ENCODE peak calls at places on chromosomes 13 and 19, in seven cellular contexts. One of them, this sample, is unnamed.

GRCh38 chr13:50685491-50685890 is 158.0 kb downstream of the DLEU7 start:
- DNase-seq in sigmoid colon: peak
- DNase-seq in stomach: peak
- DNase-seq in IMR-90: no peak
- DNase-seq in endothelial cell of umbilical vein: peak
- DNase-seq in transverse colon: peak
- DNase-seq in tibial nerve: peak
- DNase-seq in this sample: no peak

GRCh38 chr13:109684836-109685602 is 101.4 kb downstream of the IRS2 start:
- DNase-seq in endothelial cell of umbilical vein: no peak
- DNase-seq in stomach: peak
- DNase-seq in IMR-90: no peak
- DNase-seq in tibial nerve: peak
- DNase-seq in sigmoid colon: no peak
- DNase-seq in transverse colon: peak
- DNase-seq in this sample: peak

GRCh38 chr13:102089177-102089576 is 312.7 kb downstream of the FGF14 start:
- DNase-seq in endothelial cell of umbilical vein: no peak
- DNase-seq in IMR-90: no peak
- DNase-seq in tibial nerve: no peak
- DNase-seq in transverse colon: no peak
- DNase-seq in sigmoid colon: no peak
- DNase-seq in stomach: no peak
- DNase-seq in this sample: no peak

GRCh38 chr19:5128932-5129389 is 160.0 kb downstream of the KDM4B start:
- DNase-seq in stomach: peak
- DNase-seq in endothelial cell of umbilical vein: peak
- DNase-seq in transverse colon: no peak
- DNase-seq in IMR-90: no peak
- DNase-seq in sigmoid colon: no peak
- DNase-seq in tibial nerve: peak
- DNase-seq in this sample: no peak

GRCh38 chr13:83452292-83452950 is 429.9 kb downstream of the SLITRK1 start:
- DNase-seq in sigmoid colon: no peak
- DNase-seq in IMR-90: no peak
- DNase-seq in stomach: no peak
- DNase-seq in tibial nerve: no peak
- DNase-seq in endothelial cell of umbilical vein: no peak
- DNase-seq in transverse colon: no peak
- DNase-seq in this sample: peak

GRCh38 chr13:66224644-66225043 is 1005.5 kb downstream of the PCDH9 start:
- DNase-seq in IMR-90: no peak
- DNase-seq in stomach: no peak
- DNase-seq in endothelial cell of umbilical vein: no peak
- DNase-seq in tibial nerve: no peak
- DNase-seq in transverse colon: no peak
- DNase-seq in sigmoid colon: no peak
- DNase-seq in this sample: no peak

GRCh38 chr13:109198585-109198984 is 569.2 kb downstream of the MYO16 start:
- DNase-seq in IMR-90: peak
- DNase-seq in sigmoid colon: no peak
- DNase-seq in stomach: no peak
- DNase-seq in tibial nerve: no peak
- DNase-seq in endothelial cell of umbilical vein: peak
- DNase-seq in transverse colon: no peak
- DNase-seq in this sample: no peak

GRCh38 chr19:10120538-10121198 is 969 bp upstream of the EIF3G start:
- DNase-seq in sigmoid colon: no peak
- DNase-seq in transverse colon: no peak
- DNase-seq in stomach: no peak
- DNase-seq in endothelial cell of umbilical vein: peak
- DNase-seq in IMR-90: peak
- DNase-seq in tibial nerve: no peak
- DNase-seq in this sample: no peak

GRCh38 chr13:69951412-69951811 is 156.2 kb upstream of the ATXN8OS start:
- DNase-seq in IMR-90: no peak
- DNase-seq in sigmoid colon: no peak
- DNase-seq in endothelial cell of umbilical vein: no peak
- DNase-seq in tibial nerve: no peak
- DNase-seq in transverse colon: no peak
- DNase-seq in stomach: no peak
- DNase-seq in this sample: no peak

GRCh38 chr13:87677334-87678234 is 6.4 kb downstream of the SLITRK5 start:
- DNase-seq in tibial nerve: no peak
- DNase-seq in transverse colon: peak
- DNase-seq in sigmoid colon: no peak
- DNase-seq in endothelial cell of umbilical vein: no peak
- DNase-seq in stomach: no peak
- DNase-seq in IMR-90: no peak
- DNase-seq in this sample: peak

GRCh38 chr19:27922970-27923369 is 1290.0 kb downstream of the UQCRFS1 start:
- DNase-seq in transverse colon: no peak
- DNase-seq in endothelial cell of umbilical vein: no peak
- DNase-seq in IMR-90: no peak
- DNase-seq in sigmoid colon: no peak
- DNase-seq in stomach: no peak
- DNase-seq in tibial nerve: no peak
- DNase-seq in this sample: no peak

GRCh38 chr13:107275312-107275711 is 707.4 kb upstream of the ARGLU1 start:
- DNase-seq in sigmoid colon: no peak
- DNase-seq in IMR-90: no peak
- DNase-seq in stomach: no peak
- DNase-seq in endothelial cell of umbilical vein: no peak
- DNase-seq in transverse colon: no peak
- DNase-seq in tibial nerve: no peak
- DNase-seq in this sample: no peak

GRCh38 chr19:680287-681028 is 4.3 kb downstream of the FSTL3 start:
- DNase-seq in stomach: peak
- DNase-seq in transverse colon: peak
- DNase-seq in tibial nerve: peak
- DNase-seq in sigmoid colon: peak
- DNase-seq in IMR-90: peak
- DNase-seq in endothelial cell of umbilical vein: peak
- DNase-seq in this sample: peak
- TF ChIP-seq POLR2A in stomach: no peak
- TF ChIP-seq POLR2A in transverse colon: peak
- TF ChIP-seq POLR2A in tibial nerve: peak
- TF ChIP-seq POLR2A in sigmoid colon: no peak
- TF ChIP-seq POLR2A in IMR-90: peak
- TF ChIP-seq POLR2A in endothelial cell of umbilical vein: no peak
- TF ChIP-seq POLR2A in this sample: peak

GRCh38 chr19:53015159-53015558 is 1.4 kb downstream of the ERVV-1 start:
- DNase-seq in endothelial cell of umbilical vein: no peak
- DNase-seq in transverse colon: no peak
- DNase-seq in stomach: no peak
- DNase-seq in sigmoid colon: no peak
- DNase-seq in IMR-90: no peak
- DNase-seq in tibial nerve: no peak
- DNase-seq in this sample: no peak

GRCh38 chr19:53015730-53016129 is 2.0 kb downstream of the ERVV-1 start:
- DNase-seq in tibial nerve: no peak
- DNase-seq in stomach: no peak
- DNase-seq in endothelial cell of umbilical vein: no peak
- DNase-seq in sigmoid colon: no peak
- DNase-seq in IMR-90: no peak
- DNase-seq in transverse colon: no peak
- DNase-seq in this sample: no peak

GRCh38 chr19:53019684-53020083 is 6.0 kb downstream of the ERVV-1 start:
- DNase-seq in transverse colon: no peak
- DNase-seq in tibial nerve: no peak
- DNase-seq in sigmoid colon: no peak
- DNase-seq in IMR-90: no peak
- DNase-seq in endothelial cell of umbilical vein: no peak
- DNase-seq in stomach: no peak
- DNase-seq in this sample: no peak
- TF ChIP-seq CTCF in transverse colon: no peak
- TF ChIP-seq CTCF in tibial nerve: no peak
- TF ChIP-seq CTCF in sigmoid colon: no peak
- TF ChIP-seq CTCF in IMR-90: no peak
- TF ChIP-seq CTCF in endothelial cell of umbilical vein: no peak
- TF ChIP-seq CTCF in stomach: no peak
- TF ChIP-seq CTCF in this sample: no peak

GRCh38 chr19:50662442-50663279 is 13.4 kb downstream of the C19orf81 start:
- DNase-seq in tibial nerve: no peak
- DNase-seq in stomach: no peak
- DNase-seq in sigmoid colon: no peak
- DNase-seq in IMR-90: no peak
- DNase-seq in endothelial cell of umbilical vein: no peak
- DNase-seq in transverse colon: no peak
- DNase-seq in this sample: no peak
- TF ChIP-seq POLR2A in tibial nerve: no peak
- TF ChIP-seq POLR2A in stomach: no peak
- TF ChIP-seq POLR2A in sigmoid colon: no peak
- TF ChIP-seq POLR2A in IMR-90: no peak
- TF ChIP-seq POLR2A in endothelial cell of umbilical vein: no peak
- TF ChIP-seq POLR2A in transverse colon: no peak
- TF ChIP-seq POLR2A in this sample: no peak

DNA sequence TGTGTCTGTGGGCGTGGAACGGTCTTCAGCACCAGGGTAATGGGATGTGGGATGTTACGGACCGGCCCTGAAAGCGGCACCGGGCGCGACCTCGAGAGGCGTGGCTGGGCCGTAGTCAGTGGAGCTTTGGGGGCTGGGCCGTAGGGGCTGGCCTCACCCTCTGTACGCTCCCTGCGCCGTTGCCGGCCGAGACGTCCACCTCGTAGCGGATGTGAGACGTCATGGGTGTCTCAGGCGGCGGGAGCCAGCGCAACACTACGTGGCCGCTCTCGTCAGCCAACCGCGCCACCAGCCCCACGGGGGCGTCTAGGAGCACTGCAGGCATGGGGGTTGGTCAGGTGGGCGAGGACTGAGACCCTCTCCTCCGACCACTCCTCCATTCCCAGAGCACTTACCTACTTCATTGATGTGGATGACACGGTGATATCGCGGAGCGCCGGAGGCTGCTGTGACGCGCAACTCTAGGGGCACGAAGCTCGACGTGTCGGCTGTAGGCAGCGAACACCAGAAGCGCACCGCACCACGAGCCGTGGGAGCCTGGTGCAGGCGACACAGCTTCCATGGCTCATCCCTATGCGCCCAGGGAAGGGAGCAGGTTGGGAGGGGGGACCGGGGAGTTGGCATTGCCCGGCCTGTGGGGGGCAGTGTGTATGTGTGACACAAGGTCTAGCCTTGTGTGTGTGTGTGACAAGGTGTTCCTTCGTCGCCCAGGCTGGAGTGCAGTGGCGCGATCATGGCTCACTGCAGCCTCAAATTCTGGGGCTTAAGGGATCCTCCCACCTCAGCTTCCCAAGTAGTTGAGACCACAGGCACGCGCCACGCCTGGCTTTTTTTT is 2.4 kb downstream of the EPOR start:
- DNase-seq in sigmoid colon: peak
- DNase-seq in transverse colon: peak
- DNase-seq in tibial nerve: peak
- DNase-seq in endothelial cell of umbilical vein: peak
- DNase-seq in stomach: peak
- DNase-seq in IMR-90: peak
- DNase-seq in this sample: peak
- TF ChIP-seq CTCF in sigmoid colon: no peak
- TF ChIP-seq CTCF in transverse colon: no peak
- TF ChIP-seq CTCF in tibial nerve: no peak
- TF ChIP-seq CTCF in endothelial cell of umbilical vein: peak
- TF ChIP-seq CTCF in stomach: no peak
- TF ChIP-seq CTCF in IMR-90: peak
- TF ChIP-seq CTCF in this sample: no peak

GRCh38 chr13:72851678-72852014 is 69.7 kb downstream of the PIBF1 start:
- DNase-seq in sigmoid colon: no peak
- DNase-seq in stomach: no peak
- DNase-seq in IMR-90: no peak
- DNase-seq in transverse colon: no peak
- DNase-seq in tibial nerve: no peak
- DNase-seq in endothelial cell of umbilical vein: no peak
- DNase-seq in this sample: no peak
- TF ChIP-seq POLR2A in sigmoid colon: no peak
- TF ChIP-seq POLR2A in stomach: no peak
- TF ChIP-seq POLR2A in IMR-90: no peak
- TF ChIP-seq POLR2A in transverse colon: no peak
- TF ChIP-seq POLR2A in tibial nerve: no peak
- TF ChIP-seq POLR2A in endothelial cell of umbilical vein: no peak
- TF ChIP-seq POLR2A in this sample: no peak

DNA sequence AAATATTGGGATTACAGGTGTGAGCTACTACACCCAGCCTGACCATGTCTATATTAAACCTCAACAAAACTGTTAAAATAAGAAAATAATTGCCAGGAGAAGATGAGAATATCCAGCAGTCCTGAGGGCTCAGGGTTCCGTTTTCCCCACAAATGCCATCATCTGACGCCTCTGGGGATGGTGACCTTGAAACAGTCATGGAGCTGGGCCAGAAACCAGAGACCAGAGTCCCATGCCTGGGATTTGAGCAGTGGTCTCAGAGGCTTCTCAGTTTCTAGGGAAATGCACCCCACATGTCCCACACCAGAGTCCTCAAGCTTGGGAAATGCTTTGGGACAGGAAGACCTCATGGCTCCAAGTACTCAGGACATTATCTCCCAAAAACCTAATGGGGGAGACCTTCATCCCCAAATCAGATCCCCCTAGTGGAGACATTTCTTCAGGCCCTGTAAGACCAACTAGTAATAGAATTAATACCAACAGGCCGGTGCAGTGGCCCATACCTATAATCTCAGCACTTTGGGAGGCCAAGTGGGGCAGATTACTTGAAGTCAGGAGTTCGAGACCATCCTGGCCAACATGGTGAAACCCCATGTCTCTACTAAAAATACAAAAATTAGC is 2.9 kb upstream of the MAP1S start:
- DNase-seq in stomach: no peak
- DNase-seq in sigmoid colon: no peak
- DNase-seq in tibial nerve: no peak
- DNase-seq in transverse colon: no peak
- DNase-seq in endothelial cell of umbilical vein: no peak
- DNase-seq in IMR-90: no peak
- DNase-seq in this sample: no peak
- TF ChIP-seq CTCF in stomach: peak
- TF ChIP-seq CTCF in sigmoid colon: no peak
- TF ChIP-seq CTCF in tibial nerve: no peak
- TF ChIP-seq CTCF in transverse colon: no peak
- TF ChIP-seq CTCF in endothelial cell of umbilical vein: peak
- TF ChIP-seq CTCF in IMR-90: no peak
- TF ChIP-seq CTCF in this sample: no peak

This sample was measured in Peyer's patch.